ENCODE peak calls at places on chromosome 1, in seven cellular contexts. C, A, H, D, S, M and O are unnamed samples.

GRCh38 chr1:21152423-21153100 is 24.1 kb downstream of the EIF4G3 start:
- DNase-seq in S (peak), A (no peak), H (no peak), C (no peak), M (no peak), D (peak), O (no peak)

GRCh38 chr1:168760781-168761180 is 31.8 kb upstream of the DPT start:
- DNase-seq in S (no peak), A (no peak), D (no peak), C (no peak), M (no peak), H (no peak), O (no peak)

GRCh38 chr1:60978421-60979357 is 103.7 kb upstream of the NFIA start:
- DNase-seq in A (peak), M (no peak), S (peak), D (peak), H (no peak), C (no peak), O (no peak)

GRCh38 chr1:9080704-9081291 is 11.4 kb upstream of the SLC2A5 start:
- DNase-seq in S (no peak), C (no peak), A (no peak), M (no peak), H (no peak), D (peak), O (no peak)

GRCh38 chr1:107710005-107710404 is 255.0 kb downstream of the VAV3 start:
- DNase-seq in D (peak), H (no peak), A (no peak), M (no peak), C (no peak), S (no peak), O (no peak)

GRCh38 chr1:10424034-10424433 is 6.2 kb upstream of the CENPS start:
- DNase-seq in C (no peak), D (no peak), S (peak), A (peak), H (no peak), M (no peak), O (no peak)

GRCh38 chr1:44227211-44227610 is 13.9 kb downstream of the DMAP1 start:
- DNase-seq in M (no peak), D (no peak), H (no peak), S (no peak), A (no peak), C (no peak), O (no peak)

GRCh38 chr1:15410223-15410883 is 665 bp downstream of the EFHD2 start:
- DNase-seq in S (no peak), D (no peak), M (peak), A (no peak), H (no peak), C (no peak), O (no peak)

GRCh38 chr1:40628903-40629292 is 36.6 kb downstream of the RIMS3 start:
- DNase-seq in H (no peak), M (no peak), A (no peak), D (peak), S (no peak), C (no peak), O (no peak)

GRCh38 chr1:202266061-202266765 is 72.6 kb downstream of the LGR6 start:
- DNase-seq in C (no peak), A (no peak), S (no peak), M (no peak), H (no peak), D (no peak), O (no peak)

GRCh38 chr1:238652346-238652968 is 733.9 kb upstream of the CHRM3 start:
- DNase-seq in C (no peak), M (no peak), A (peak), H (peak), D (peak), S (peak), O (no peak)

GRCh38 chr1:47809301-47810084 is 187.7 kb downstream of the TRABD2B start:
- DNase-seq in S (no peak), A (no peak), H (peak), M (no peak), C (no peak), D (peak), O (no peak)

GRCh38 chr1:180845352-180845751 is 67.3 kb upstream of the KIAA1614 start:
- DNase-seq in H (no peak), D (no peak), S (no peak), M (no peak), A (no peak), C (no peak), O (no peak)

GRCh38 chr1:29180497-29181412 is 945 bp downstream of the SRSF4 start:
- DNase-seq in S (no peak), A (peak), C (no peak), M (no peak), H (peak), D (peak), O (no peak)

GRCh38 chr1:176696109-176696508 is 233.1 kb downstream of the PAPPA2 start:
- DNase-seq in H (no peak), C (no peak), M (peak), S (peak), D (peak), A (peak), O (no peak)

GRCh38 chr1:116292929-116293725 is 79.9 kb upstream of the ATP1A1 start:
- DNase-seq in S (no peak), D (no peak), A (no peak), H (no peak), M (no peak), C (no peak), O (no peak)

GRCh38 chr1:16631248-16632043 is 18.1 kb upstream of the NBPF1 start:
- DNase-seq in H (no peak), S (no peak), A (no peak), C (no peak), M (no peak), D (no peak), O (no peak)

GRCh38 chr1:6788946-6789345 is 3.7 kb downstream of the CAMTA1 start:
- DNase-seq in D (no peak), M (no peak), S (no peak), H (no peak), C (no peak), A (no peak), O (no peak)

GRCh38 chr1:243233908-243234307 is 21.2 kb downstream of the CEP170 start:
- DNase-seq in H (peak), S (peak), D (no peak), A (peak), M (no peak), C (no peak), O (no peak)

GRCh38 chr1:174040387-174040786 is 18.2 kb upstream of the RC3H1 start:
- DNase-seq in M (no peak), H (peak), S (peak), C (no peak), D (peak), A (peak), O (no peak)

GRCh38 chr1:56570924-56571372 is 8.4 kb downstream of the PLPP3 start:
- DNase-seq in C (no peak), H (no peak), M (no peak), D (peak), S (no peak), A (no peak), O (no peak)

GRCh38 chr1:209490013-209490412 is 93.5 kb upstream of the CAMK1G start:
- DNase-seq in D (peak), A (peak), C (no peak), M (peak), S (peak), H (no peak), O (no peak)

GRCh38 chr1:170265234-170265633 is 119.5 kb downstream of the NTMT2 start:
- DNase-seq in A (no peak), H (no peak), M (no peak), D (no peak), C (no peak), S (no peak), O (no peak)

GRCh38 chr1:222522105-222522915 is 25.6 kb downstream of the HHIPL2 start:
- DNase-seq in S (no peak), H (no peak), M (no peak), D (peak), A (no peak), C (no peak), O (no peak)

GRCh38 chr1:27521336-27522147 is 31.6 kb upstream of the WASF2 start:
- DNase-seq in C (no peak), M (no peak), D (no peak), S (no peak), H (no peak), A (no peak), O (no peak)

GRCh38 chr1:64183985-64184440 is 19.4 kb upstream of the UBE2U start:
- DNase-seq in C (no peak), A (peak), S (peak), M (no peak), D (peak), H (no peak), O (no peak)

GRCh38 chr1:248622491-248623106 is 12.3 kb downstream of the OR2T11 start:
- DNase-seq in H (no peak), S (peak), A (peak), C (no peak), D (peak), M (no peak), O (no peak)

GRCh38 chr1:214664656-214665433 is 61.9 kb downstream of the CENPF start:
- DNase-seq in M (no peak), H (no peak), A (no peak), D (no peak), S (peak), C (no peak), O (no peak)

GRCh38 chr1:62299426-62300200 is 19.6 kb downstream of the KANK4 start:
- DNase-seq in M (no peak), D (no peak), H (no peak), A (peak), C (no peak), S (no peak), O (peak)

GRCh38 chr1:916173-917075 is 7.3 kb upstream of the SAMD11 start:
- DNase-seq in C (no peak), A (peak), H (no peak), D (no peak), M (no peak), S (no peak), O (no peak)

GRCh38 chr1:168243636-168244212 is 17.9 kb downstream of the SFT2D2 start:
- DNase-seq in H (no peak), M (no peak), S (no peak), A (no peak), C (no peak), D (no peak), O (no peak)

DNA sequence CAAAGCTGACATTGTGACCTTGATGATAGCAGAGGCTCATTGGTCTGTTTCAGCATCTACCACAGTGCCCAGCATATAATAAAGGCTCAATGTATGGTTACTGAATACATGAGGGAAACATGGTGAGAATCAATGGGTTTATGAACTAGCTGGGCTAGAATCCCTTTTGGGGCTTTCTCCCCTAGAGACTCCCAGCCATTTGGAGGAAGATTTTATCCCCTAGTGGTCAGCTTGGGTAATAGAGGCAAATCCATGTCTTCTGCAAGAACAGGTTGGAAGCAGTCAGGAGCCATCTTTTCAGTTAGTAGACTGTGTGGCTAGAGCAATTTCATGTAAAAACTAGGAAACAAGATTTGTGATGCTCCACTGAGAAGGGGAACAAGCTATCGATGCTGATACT is 15.8 kb upstream of the REG4 start:
- DNase-seq in H (no peak), C (no peak), M (peak), A (no peak), S (no peak), D (peak), O (no peak)
- TF ChIP-seq CTCF in H (peak), C (peak), M (peak), A (peak), S (no peak), D (peak), O (peak)

DNA sequence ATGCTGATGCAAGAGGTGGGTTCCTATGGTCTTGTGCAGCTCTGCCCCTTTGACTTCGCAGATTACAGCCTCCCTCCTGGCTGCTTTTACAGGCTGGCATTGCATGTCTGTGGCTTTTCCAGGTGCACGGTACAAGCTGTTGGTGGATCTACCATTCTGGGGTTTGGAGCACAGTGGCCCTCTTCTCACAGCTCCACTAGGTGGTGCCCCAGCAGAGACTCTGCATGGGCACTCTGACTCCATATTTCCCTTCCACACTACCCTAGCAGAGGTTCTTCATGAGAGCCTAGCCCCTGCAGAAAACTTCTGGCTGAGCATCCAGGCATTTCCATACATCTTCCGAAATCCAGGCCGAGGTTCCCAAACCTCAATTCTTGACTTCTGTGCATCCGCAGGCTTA is 989.0 kb downstream of the PLA2G4A start:
- DNase-seq in S (no peak), A (no peak), D (no peak), M (no peak), H (no peak), C (no peak), O (no peak)
- TF ChIP-seq CTCF in S (no peak), A (no peak), D (peak), M (no peak), H (no peak), C (no peak), O (no peak)

DNA sequence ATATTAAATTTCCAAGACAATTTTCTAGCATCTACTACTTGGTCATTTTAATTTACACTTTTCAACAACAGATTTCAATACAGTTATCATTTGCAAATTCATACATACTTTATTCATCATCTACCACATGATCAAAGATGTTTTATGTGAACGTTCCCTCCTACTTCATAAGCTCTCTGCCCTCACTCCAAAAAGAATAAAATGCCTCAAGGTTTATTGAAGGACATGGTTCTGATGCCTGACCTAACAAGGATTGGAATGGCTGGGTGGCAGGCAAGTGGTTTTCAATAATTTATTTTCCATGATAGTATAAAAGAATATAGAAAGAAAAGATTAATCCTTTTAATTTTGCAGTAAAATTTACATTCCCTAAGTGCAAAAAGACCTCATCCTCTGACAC is 5.4 kb downstream of the CDKN2C start:
- DNase-seq in M (no peak), D (no peak), S (no peak), C (no peak), H (no peak), A (no peak), O (no peak)
- TF ChIP-seq CTCF in M (no peak), D (no peak), S (no peak), C (no peak), H (no peak), A (no peak), O (no peak)

DNA sequence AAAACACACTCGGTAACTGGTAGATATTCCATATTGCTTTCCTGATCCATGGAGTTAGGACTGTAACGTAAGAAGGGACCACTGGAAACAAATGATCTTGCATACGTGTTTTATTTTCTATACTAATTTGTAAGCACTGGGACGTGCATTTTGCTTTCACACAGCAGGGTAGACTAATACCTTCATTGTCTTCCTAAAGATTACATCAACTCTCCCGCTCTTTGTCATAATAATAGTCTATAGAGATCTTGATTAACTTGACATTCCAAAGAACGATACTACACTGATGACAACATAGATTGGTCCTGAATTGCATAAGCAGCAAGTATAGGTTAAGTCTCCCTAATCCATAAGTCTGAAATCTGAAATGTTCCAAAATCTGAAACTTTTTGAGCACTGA is 166.5 kb downstream of the FAF1 start:
- DNase-seq in A (no peak), H (no peak), M (peak), S (no peak), D (no peak), C (no peak), O (no peak)
- TF ChIP-seq CTCF in A (no peak), H (no peak), M (no peak), S (no peak), D (no peak), C (no peak), O (no peak)

DNA sequence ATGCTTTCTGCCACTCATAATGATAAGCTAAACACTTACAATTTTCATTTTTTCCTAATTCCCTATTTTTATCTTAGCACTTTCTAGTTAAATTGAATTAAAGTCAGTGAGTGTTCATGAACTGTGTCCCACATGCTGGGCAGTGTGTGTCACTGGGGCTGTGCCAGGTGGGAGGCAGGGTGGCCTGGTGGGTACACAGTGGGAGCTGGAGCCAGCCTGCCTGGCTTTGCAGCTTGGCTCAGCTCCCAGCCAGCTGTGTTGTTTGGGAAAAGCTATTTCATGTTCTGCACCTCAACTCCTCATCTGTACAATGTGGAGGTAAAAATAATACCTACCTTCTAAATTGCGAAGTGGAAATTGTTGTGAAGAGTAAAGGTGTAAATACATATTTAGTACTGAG is 238.4 kb downstream of the PLA2G4A start:
- DNase-seq in H (no peak), S (no peak), D (no peak), M (no peak), C (no peak), A (no peak), O (no peak)
- TF ChIP-seq CTCF in H (no peak), S (no peak), D (no peak), M (no peak), C (no peak), A (no peak), O (no peak)

GRCh38 chr1:192807221-192807967 is 1.4 kb upstream of the RGS2 start:
- DNase-seq in D (peak), C (no peak), S (peak), A (peak), M (no peak), H (no peak), O (no peak)
- TF ChIP-seq CTCF in D (no peak), C (no peak), S (no peak), A (peak), M (peak), H (peak), O (no peak)

GRCh38 chr1:172720325-172720724 is 61.4 kb downstream of the FASLG start:
- DNase-seq in S (no peak), D (no peak), A (no peak), H (no peak), M (no peak), C (no peak), O (no peak)

GRCh38 chr1:172723251-172723650 is 64.3 kb downstream of the FASLG start:
- DNase-seq in D (no peak), M (no peak), C (no peak), S (peak), H (no peak), A (peak), O (no peak)

GRCh38 chr1:172717722-172718455 is 59.0 kb downstream of the FASLG start:
- DNase-seq in S (peak), M (no peak), H (no peak), A (no peak), C (no peak), D (no peak), O (no peak)

GRCh38 chr1:172719066-172719627 is 60.2 kb downstream of the FASLG start:
- DNase-seq in S (peak), C (no peak), M (no peak), H (no peak), D (peak), A (peak), O (no peak)

DNA sequence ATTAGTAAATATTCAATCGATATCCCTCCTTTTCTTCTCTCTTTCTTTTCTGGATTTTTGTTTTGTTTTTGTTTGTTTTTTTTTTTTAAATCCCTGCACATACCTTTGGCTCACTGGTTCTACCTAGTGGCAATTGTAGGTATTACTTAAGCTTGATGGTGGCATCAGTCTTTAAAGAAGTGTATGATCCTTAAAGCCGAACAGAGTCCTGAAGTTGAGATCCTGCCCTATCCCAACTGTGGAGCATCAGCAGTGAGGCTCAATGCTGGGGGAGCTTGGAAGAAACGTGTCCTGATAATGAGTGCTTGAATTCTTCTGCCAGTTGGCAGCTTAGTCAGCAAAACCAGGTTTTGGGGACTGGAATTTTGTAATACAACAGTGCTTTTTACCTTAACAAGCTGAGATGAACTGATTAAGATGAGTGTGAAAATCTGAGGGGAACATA is 60.8 kb downstream of the FASLG start:
- DNase-seq in S (peak), M (peak), A (peak), D (peak), H (peak), C (no peak), O (no peak)
- TF ChIP-seq CTCF in S (peak), M (peak), A (peak), D (peak), H (peak), C (peak), O (peak)